ENCODE peak calls at places on chromosomes 11 and 22, in four cellular contexts. J is astrocyte of the spinal cord, P is HTR-8/SVneo, G is iris pigment epithelial cell. M is an unnamed sample.

GRCh38 chr11:104594228-104594958 is 303.9 kb downstream of the CASP12 start:
- DNase-seq in J (peak; percentile 49), P (no peak), G (peak; percentile 52), M (no peak)

GRCh38 chr11:17164361-17165246 is 43.2 kb downstream of the PIK3C2A start:
- DNase-seq in J (no peak), P (peak; percentile 33), G (peak; percentile 53), M (peak; percentile 21)

GRCh38 chr22:36860821-36861659 is at the start of gene NCF4:
- DNase-seq in J (no peak), G (no peak), P (no peak), M (peak; percentile 63)

GRCh38 chr11:63020671-63021255 is 5.1 kb upstream of the SLC22A8 start:
- DNase-seq in J (no peak), G (no peak), P (no peak), M (peak; percentile 10)

GRCh38 chr22:50306753-50307749 is at the start of gene PLXNB2:
- DNase-seq in G (peak; percentile 79), P (peak; percentile 68), J (peak; percentile 84), M (peak; percentile 79)

GRCh38 chr11:72676874-72677341 is 2.7 kb upstream of the PDE2A start:
- DNase-seq in P (peak; percentile 79), G (peak; percentile 37), J (peak; percentile 46), M (peak; percentile 38)

GRCh38 chr11:63961608-63962412 is 12.6 kb upstream of the COX8A start:
- DNase-seq in J (no peak), P (no peak), G (no peak), M (no peak)

GRCh38 chr11:76807206-76807875 is 24.2 kb downstream of the TSKU start:
- DNase-seq in G (peak; percentile 79), P (peak; percentile 83), J (peak; percentile 73), M (peak; percentile 70)

GRCh38 chr22:46287873-46288751 is 8.6 kb upstream of the GTSE1 start:
- DNase-seq in P (no peak), J (no peak), G (no peak), M (peak; percentile 64)